ENCODE peak calls at places on chromosome X, in nine cellular contexts. C is upper lobe of left lung, T is prostate gland, S is vagina, Y is H1, Q is suprapubic skin, J is GM23338, X is sigmoid colon, R is GM12878. D is an unnamed sample.

GRCh38 chrX:125322431-125322830 is 2.8 kb downstream of the TEX13C start:
- DNase-seq in Q (no peak), S (no peak), X (no peak), Y (no peak), T (no peak), R (no peak), C (no peak), J (no peak), D (no peak)

GRCh38 chrX:149648932-149649331 is 17.3 kb upstream of the TMEM185A start:
- DNase-seq in X (no peak), C (no peak), R (no peak), Q (no peak), T (no peak), J (peak), S (no peak), Y (no peak), D (no peak)

GRCh38 chrX:68175569-68175968 is 257.7 kb downstream of the OPHN1 start:
- DNase-seq in Y (no peak), R (no peak), X (no peak), Q (no peak), C (no peak), J (no peak), S (no peak), T (no peak), D (no peak)

GRCh38 chrX:130034178-130034577 is 51.7 kb downstream of the BCORL1 start:
- DNase-seq in R (no peak), S (no peak), X (no peak), T (no peak), C (no peak), Q (no peak), Y (no peak), J (no peak), D (no peak)

GRCh38 chrX:64195862-64196261 is 9.6 kb downstream of the AMER1 start:
- DNase-seq in C (no peak), Y (no peak), S (no peak), R (no peak), Q (no peak), X (no peak), J (peak), T (no peak), D (no peak)

GRCh38 chrX:119549327-119550016 is 15.7 kb downstream of the STEEP1 start:
- DNase-seq in T (no peak), Q (no peak), Y (no peak), S (no peak), J (no peak), C (no peak), X (no peak), R (peak), D (no peak)

GRCh38 chrX:120486786-120487185 is 17.7 kb upstream of the LAMP2 start:
- DNase-seq in X (no peak), C (no peak), R (no peak), Q (no peak), S (no peak), J (no peak), Y (no peak), T (no peak), D (no peak)

GRCh38 chrX:73524906-73525305 is 38.1 kb upstream of the CHIC1 start:
- DNase-seq in C (no peak), S (no peak), J (no peak), T (no peak), X (no peak), R (no peak), Y (no peak), Q (no peak), D (no peak)

GRCh38 chrX:7294483-7294882 is 146.5 kb upstream of the PUDP start:
- DNase-seq in C (no peak), X (no peak), S (no peak), T (no peak), Y (no peak), Q (no peak), J (no peak), R (no peak), D (peak)

GRCh38 chrX:106698693-106699092 is 27.8 kb upstream of the RNF128 start:
- DNase-seq in Y (no peak), S (no peak), X (no peak), Q (no peak), C (no peak), J (no peak), T (no peak), R (no peak), D (no peak)

GRCh38 chrX:16826207-16826606 is 39.9 kb downstream of the TXLNG start:
- DNase-seq in Q (no peak), S (no peak), R (no peak), T (no peak), Y (no peak), C (no peak), J (no peak), X (no peak), D (peak)

GRCh38 chrX:4268676-4269075 is 555.2 kb upstream of the PRKX start:
- DNase-seq in J (peak), T (no peak), S (no peak), X (no peak), Y (no peak), R (no peak), Q (no peak), C (no peak), D (no peak)

DNA sequence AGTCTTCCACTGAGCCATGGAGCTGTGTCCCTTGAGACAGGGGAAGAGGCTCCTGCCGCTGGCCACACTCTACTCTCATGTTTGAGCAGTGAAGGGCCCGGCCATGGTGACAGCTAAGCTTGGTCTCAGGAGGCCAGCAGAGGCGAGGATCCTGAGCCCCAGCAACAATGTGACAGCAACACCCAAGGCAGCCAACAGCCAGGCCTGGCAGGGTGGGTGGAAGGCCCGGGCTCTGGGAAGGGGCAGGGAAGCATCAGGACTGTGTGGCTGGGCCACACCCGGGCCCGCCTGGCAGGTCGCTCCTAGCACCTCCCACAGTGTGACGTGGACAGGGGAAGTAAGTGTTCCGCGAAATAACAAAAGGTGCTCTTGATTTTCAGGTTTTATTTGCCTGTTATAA is 24.8 kb downstream of the L1CAM start:
- DNase-seq in J (no peak), Q (no peak), Y (no peak), T (no peak), R (no peak), S (no peak), X (no peak), C (no peak), D (no peak)
- TF ChIP-seq POLR2AphosphoS5 in J (no peak), Q (no peak), Y (no peak), T (no peak), R (no peak), S (no peak), X (no peak), C (no peak), D (no peak)

GRCh38 chrX:118350715-118351114 is 4.8 kb downstream of the WDR44 start:
- DNase-seq in T (no peak), C (no peak), R (no peak), S (no peak), J (no peak), Y (no peak), Q (no peak), X (no peak), D (no peak)
- H3K4me3 ChIP-seq in T (no peak), C (no peak), R (peak), S (no peak), J (no peak), Y (no peak), Q (no peak), X (no peak), D (no peak)

DNA sequence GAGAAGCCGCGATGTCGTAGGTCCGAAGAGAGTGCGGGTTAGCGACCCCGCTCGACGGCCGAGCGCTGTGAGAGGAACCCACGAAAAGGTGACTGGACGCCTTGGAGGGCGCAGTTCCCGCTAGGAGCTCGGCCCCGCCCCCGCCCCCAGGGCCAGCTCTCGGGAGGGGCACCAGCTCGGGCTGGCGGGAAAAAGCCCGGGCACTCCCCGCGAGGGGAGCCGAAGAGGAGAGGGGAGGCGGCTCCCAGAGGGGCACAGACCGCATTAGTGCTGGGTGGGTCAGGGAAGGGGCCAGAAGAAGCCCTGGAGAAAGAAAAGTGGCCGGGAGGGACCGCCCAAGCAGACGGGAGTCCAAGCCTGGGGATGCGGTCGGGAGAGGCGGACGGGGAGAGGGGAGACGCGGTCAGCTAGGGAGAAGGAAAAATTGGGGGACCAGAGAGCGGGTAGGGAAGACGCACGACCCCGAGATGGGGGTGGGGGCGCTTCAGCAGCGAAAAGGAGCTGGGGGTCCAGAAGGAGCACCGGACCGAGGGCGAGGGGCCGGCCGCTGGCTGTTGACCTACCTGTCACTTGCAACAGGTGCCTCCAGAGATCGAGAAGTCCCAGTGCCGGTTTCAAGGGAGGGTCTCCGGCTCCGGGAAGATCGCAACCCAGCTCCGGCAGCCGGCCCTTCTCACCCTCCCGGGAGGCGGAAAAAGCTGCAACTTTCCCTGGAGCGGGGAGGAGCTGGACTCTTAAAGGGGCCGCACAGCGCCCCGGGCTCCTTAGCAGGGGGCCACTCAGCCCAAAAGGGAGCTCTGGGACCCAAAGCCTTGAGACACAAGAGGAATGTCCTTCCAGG is at the start of gene SYTL4:
- DNase-seq in C (peak), T (peak), X (peak), J (peak), Q (peak), S (no peak), Y (no peak), R (no peak), D (no peak)
- TF ChIP-seq POLR2AphosphoS5 in C (peak), T (peak), X (peak), J (no peak), Q (no peak), S (peak), Y (no peak), R (no peak), D (no peak)

GRCh38 chrX:152819732-152820131 is 10.8 kb downstream of the CETN2 start:
- DNase-seq in J (no peak), R (no peak), Q (no peak), T (no peak), S (peak), C (no peak), Y (no peak), X (no peak), D (no peak)

GRCh38 chrX:152823657-152824056 is 6.9 kb downstream of the CETN2 start:
- DNase-seq in J (no peak), Y (no peak), T (no peak), S (no peak), R (no peak), Q (no peak), X (no peak), C (no peak), D (no peak)

GRCh38 chrX:152822383-152823086 is 8.0 kb downstream of the CETN2 start:
- DNase-seq in S (peak), R (no peak), Q (no peak), X (no peak), Y (no peak), J (no peak), T (no peak), C (no peak), D (no peak)

GRCh38 chrX:152819271-152819670 is 11.3 kb downstream of the CETN2 start:
- DNase-seq in X (no peak), Y (no peak), Q (no peak), T (no peak), C (no peak), R (no peak), S (no peak), J (no peak), D (no peak)

GRCh38 chrX:152821145-152821765 is 9.3 kb downstream of the CETN2 start:
- DNase-seq in X (no peak), S (peak), J (peak), Y (peak), Q (no peak), R (no peak), C (no peak), T (no peak), D (peak)
- H3K4me3 ChIP-seq in X (no peak), S (no peak), J (no peak), Y (no peak), Q (no peak), R (no peak), C (no peak), T (no peak), D (no peak)